ENCODE peak calls at places on chromosomes 5 and 9, in four cellular contexts. Z is HepG2, M is GM12878, N is H1. X is an unnamed sample.

GRCh38 chr9:114371986-114372917 is 15.5 kb downstream of the AKNA start:
- DNase-seq in Z (no peak), M (no peak), N (no peak), X (no peak)

GRCh38 chr5:173098787-173099186 is 42.6 kb downstream of the CREBRF start:
- DNase-seq in Z (no peak), N (no peak), M (no peak), X (no peak)

GRCh38 chr9:30301271-30301963 is 2083.0 kb upstream of the ACO1 start:
- DNase-seq in N (no peak), M (no peak), Z (no peak), X (no peak)

GRCh38 chr9:19378647-19379046 is 1.4 kb downstream of the RPS6 start:
- DNase-seq in Z (no peak), M (no peak), N (no peak), X (no peak)

GRCh38 chr9:75866273-75866871 is 24.1 kb upstream of the PCSK5 start:
- DNase-seq in N (peak; percentile 64), M (no peak), Z (peak; percentile 27), X (no peak)

GRCh38 chr9:18215626-18216025 is 258.3 kb upstream of the ADAMTSL1 start:
- DNase-seq in Z (no peak), N (no peak), M (no peak), X (no peak)

GRCh38 chr9:133521122-133522072 is 3.4 kb downstream of the MYMK start:
- DNase-seq in N (no peak), M (no peak), Z (peak; percentile 49), X (no peak)

GRCh38 chr9:95852059-95853032 is 23.1 kb upstream of the ERCC6L2 start:
- DNase-seq in Z (no peak), N (no peak), M (peak; percentile 84), X (no peak)

GRCh38 chr9:4238522-4238921 is 61.3 kb downstream of the GLIS3 start:
- DNase-seq in N (no peak), M (no peak), Z (no peak), X (no peak)

GRCh38 chr9:134413890-134414731 is 87.9 kb downstream of the RXRA start:
- DNase-seq in M (no peak), Z (no peak), N (no peak), X (no peak)

GRCh38 chr9:100587375-100587774 is 9.5 kb downstream of the CAVIN4 start:
- DNase-seq in M (no peak), N (no peak), Z (peak; percentile 55), X (no peak)

GRCh38 chr5:151696470-151697061 is 9.9 kb upstream of the SPARC start:
- DNase-seq in M (no peak), Z (no peak), N (peak; percentile 60), X (no peak)

GRCh38 chr9:131738838-131739191 is 1.1 kb downstream of the RAPGEF1 start:
- DNase-seq in M (no peak), Z (no peak), N (peak; percentile 70), X (no peak)
- TF ChIP-seq YY1 in M (no peak), Z (no peak), N (no peak), X (no peak)

GRCh38 chr5:176881816-176882565 is 17.2 kb downstream of the HK3 start:
- DNase-seq in M (no peak), N (no peak), Z (no peak), X (no peak)
- TF ChIP-seq YY1 in M (no peak), N (no peak), Z (no peak), X (no peak)

DNA sequence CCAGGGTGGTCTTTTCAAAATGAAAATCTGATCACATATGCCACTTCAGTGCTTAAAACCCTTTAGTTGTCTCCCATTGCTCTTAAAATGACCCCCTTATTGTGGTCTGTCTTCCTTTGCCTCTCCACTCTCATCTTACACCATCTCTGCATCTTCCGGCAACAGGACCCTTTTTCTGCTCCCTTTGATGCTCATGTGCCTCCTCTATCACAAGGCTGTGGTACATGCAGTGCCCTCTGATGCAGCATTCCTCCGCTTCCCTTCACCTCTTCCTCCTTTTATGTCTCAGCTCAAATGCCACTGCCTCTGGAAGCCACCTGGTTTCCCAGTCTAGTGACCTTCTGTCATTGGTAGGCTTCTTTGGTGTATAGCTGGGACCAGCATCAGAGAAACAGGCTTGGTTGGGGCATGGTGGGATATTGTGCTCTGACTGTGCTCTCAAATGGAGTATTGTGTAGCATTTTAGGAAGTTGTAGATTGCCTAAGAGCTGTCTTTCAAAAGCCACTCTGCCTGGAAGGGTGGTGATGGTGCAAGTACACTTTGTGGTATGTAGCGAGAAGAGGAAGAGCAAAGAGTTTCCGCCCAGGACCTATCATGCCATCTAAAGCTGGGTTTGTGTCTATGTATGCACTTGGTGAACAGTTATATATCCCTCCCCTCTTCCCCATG is 28.1 kb downstream of the ARHGAP26 start:
- DNase-seq in M (no peak), Z (peak; percentile 46), N (no peak), X (no peak)
- TF ChIP-seq YY1 in M (no peak), Z (no peak), N (no peak), X (no peak)

DNA sequence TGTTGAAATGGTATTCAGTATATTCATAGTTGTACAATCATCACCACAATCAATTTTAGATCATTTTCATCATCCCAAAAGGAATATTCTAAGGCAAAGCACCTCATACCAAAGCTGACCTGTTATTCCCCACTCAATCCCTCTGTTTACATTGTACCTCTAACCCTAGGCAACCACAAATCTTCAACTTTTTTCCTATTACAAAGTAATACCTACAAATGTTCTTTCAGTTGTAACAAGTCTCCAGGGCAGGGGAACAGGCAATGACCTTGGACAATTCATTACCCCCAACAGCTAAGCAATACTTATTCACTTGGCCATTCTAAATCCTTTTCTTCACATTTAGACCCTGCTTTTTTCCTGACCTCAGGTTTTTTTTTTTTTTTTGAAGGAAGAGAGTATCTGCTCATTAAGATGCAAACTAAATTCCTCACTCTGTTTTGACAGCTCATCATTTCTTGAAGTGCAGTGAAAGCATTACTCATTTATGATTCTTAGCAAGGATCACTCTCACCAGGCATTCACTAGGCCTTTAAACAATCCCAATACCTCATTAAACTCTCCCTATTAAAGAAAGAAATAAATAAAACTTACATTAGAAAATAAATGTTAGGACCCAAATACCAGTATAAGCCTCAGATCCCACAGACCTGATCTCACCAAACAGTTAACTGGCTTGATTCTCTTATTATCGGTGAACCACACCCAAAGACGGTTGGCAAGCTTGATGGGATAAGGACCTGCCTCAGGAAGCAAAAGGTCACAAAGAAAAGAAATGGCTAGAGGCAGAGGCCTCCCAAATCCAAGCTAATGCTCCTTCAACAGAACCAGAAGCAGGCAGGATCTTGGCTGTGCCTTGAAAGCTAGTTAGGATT is 15.3 kb downstream of the MTMR12 start:
- DNase-seq in N (no peak), Z (no peak), M (no peak), X (no peak)
- TF ChIP-seq YY1 in N (no peak), Z (no peak), M (no peak), X (no peak)

DNA sequence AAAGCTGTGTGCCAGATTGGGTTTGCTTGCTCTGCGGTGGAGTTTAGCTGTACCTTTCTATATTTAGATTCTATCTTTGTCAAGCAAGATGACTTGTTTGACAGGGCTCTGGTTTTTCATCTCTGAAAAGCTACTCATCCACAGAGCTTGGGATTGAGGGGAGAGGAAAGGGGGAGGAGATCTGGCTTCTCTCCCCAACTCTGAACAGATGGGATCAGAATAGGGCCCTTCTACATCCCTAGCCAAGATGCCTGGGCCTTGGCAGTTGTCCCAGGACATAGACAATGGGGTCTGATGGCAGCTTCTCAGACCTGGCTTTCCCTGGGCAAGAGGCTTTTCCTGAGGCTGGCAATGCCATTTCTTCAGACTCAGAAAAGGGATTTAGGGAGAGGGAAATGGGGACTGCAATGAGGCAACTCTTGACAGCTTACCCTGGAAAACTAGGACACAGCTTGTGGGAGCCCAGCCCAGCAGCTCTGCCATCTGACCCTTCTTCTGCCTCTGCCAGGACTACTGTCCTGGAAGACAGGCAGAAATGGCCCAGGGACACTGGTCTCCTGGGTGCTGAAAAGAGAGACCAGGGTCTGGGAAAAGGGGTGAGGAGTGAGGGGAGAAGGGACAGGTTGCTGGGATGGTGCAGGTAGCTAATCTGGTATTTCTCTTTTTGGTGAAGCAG is 50.2 kb upstream of the ASTN2 start:
- DNase-seq in N (no peak), Z (no peak), M (no peak), X (no peak)
- TF ChIP-seq YY1 in N (no peak), Z (no peak), M (no peak), X (no peak)

GRCh38 chr5:175521313-175521833 is 43.0 kb downstream of the SFXN1 start:
- DNase-seq in N (no peak), Z (no peak), M (no peak), X (no peak)
- TF ChIP-seq YY1 in N (no peak), Z (no peak), M (no peak), X (no peak)